ENCODE peak calls at places on chromosomes 2 and 18, in five cellular contexts. J, A, F, P and K are unnamed samples.

GRCh38 chr2:30404354-30405265 is 42.4 kb upstream of the LCLAT1 start:
- DNase-seq in P (no peak), F (no peak), J (peak; percentile 57), A (no peak), K (no peak)

GRCh38 chr2:61426267-61426897 is 44.5 kb downstream of the USP34 start:
- DNase-seq in A (peak; percentile 66), P (no peak), J (peak; percentile 26), F (no peak), K (peak; percentile 73)

GRCh38 chr2:46460991-46461715 is 18.2 kb upstream of the TMEM247 start:
- DNase-seq in J (peak; percentile 74), A (peak; percentile 74), P (peak; percentile 53), F (peak; percentile 11), K (peak; percentile 82)

GRCh38 chr18:79680100-79680879 is 687 bp downstream of the CTDP1 start:
- DNase-seq in F (no peak), P (peak; percentile 38), J (peak; percentile 12), A (no peak), K (peak; percentile 20)

GRCh38 chr2:237515166-237515565 is 28.1 kb downstream of the MLPH start:
- DNase-seq in P (no peak), A (no peak), F (no peak), J (no peak), K (no peak)

GRCh38 chr2:96821113-96821512 is 5.0 kb downstream of the CNNM3 start:
- DNase-seq in F (no peak), J (no peak), A (no peak), P (no peak), K (peak; percentile 25)

GRCh38 chr18:8020133-8020846 is 453.2 kb downstream of the PTPRM start:
- DNase-seq in J (no peak), F (no peak), P (no peak), A (no peak), K (no peak)

GRCh38 chr2:227788556-227788955 is 25.1 kb upstream of the CCL20 start:
- DNase-seq in P (no peak), F (no peak), A (no peak), J (no peak), K (no peak)

GRCh38 chr2:18356676-18357075 is 203.8 kb downstream of the RDH14 start:
- DNase-seq in P (peak; percentile 29), J (no peak), A (no peak), F (no peak), K (no peak)

GRCh38 chr2:88692187-88692586 is 714 bp downstream of the RPIA start:
- DNase-seq in J (peak; percentile 3), P (no peak), F (no peak), A (no peak), K (peak; percentile 3)

GRCh38 chr2:234025475-234025874 is 25.0 kb upstream of the SPP2 start:
- DNase-seq in J (no peak), P (no peak), A (no peak), F (no peak), K (no peak)

GRCh38 chr18:57434177-57434535 is 1.0 kb upstream of the ONECUT2 start:
- DNase-seq in J (no peak), F (peak; percentile 34), P (no peak), A (peak; percentile 42), K (peak; percentile 44)

GRCh38 chr2:211067029-211067428 is 510.6 kb downstream of the CPS1 start:
- DNase-seq in P (no peak), F (no peak), A (no peak), J (no peak), K (no peak)

GRCh38 chr2:168378960-168379669 is 77.0 kb upstream of the CERS6 start:
- DNase-seq in P (no peak), F (no peak), J (no peak), A (no peak), K (no peak)

GRCh38 chr2:233455006-233455405 is 100.7 kb downstream of the DGKD start:
- DNase-seq in A (no peak), J (no peak), F (no peak), P (no peak), K (no peak)

GRCh38 chr18:49026501-49027378 is 76.0 kb upstream of the SMAD7 start:
- DNase-seq in A (peak; percentile 7), P (no peak), F (no peak), J (no peak), K (no peak)

GRCh38 chr18:70288171-70288850 is 534 bp upstream of the SOCS6 start:
- DNase-seq in A (peak; percentile 34), P (no peak), F (no peak), J (peak; percentile 47), K (peak; percentile 51)

GRCh38 chr2:173749315-173749714 is 215.9 kb downstream of the SP3 start:
- DNase-seq in F (no peak), A (no peak), J (no peak), P (peak; percentile 27), K (no peak)

GRCh38 chr2:67346718-67347407 is 50.3 kb upstream of the ETAA1 start:
- DNase-seq in P (peak; percentile 39), J (no peak), F (no peak), A (no peak), K (no peak)

GRCh38 chr2:68359889-68360288 is 5.2 kb upstream of the PLEK start:
- DNase-seq in P (no peak), F (no peak), A (no peak), J (no peak), K (no peak)